ENCODE peak calls at places on chromosomes 12 and 14, in five cellular contexts. C, Z, P, B and G are unnamed samples.

GRCh38 chr14:72610831-72611200 is 283.1 kb downstream of the DPF3 start:
- DNase-seq in B (peak; percentile 45), Z (no peak), C (no peak), P (no peak), G (peak; percentile 41)

GRCh38 chr12:31875609-31875964 is 83.6 kb upstream of the RESF1 start:
- DNase-seq in P (no peak), Z (no peak), B (no peak), C (no peak), G (no peak)

GRCh38 chr14:97642631-97643030 is 845.4 kb downstream of the VRK1 start:
- DNase-seq in P (no peak), Z (no peak), B (no peak), C (no peak), G (no peak)

GRCh38 chr14:59246566-59246965 is 58.1 kb downstream of the DAAM1 start:
- DNase-seq in Z (no peak), P (no peak), C (peak; percentile 67), B (no peak), G (peak; percentile 56)

GRCh38 chr14:101917413-101918124 is 46.8 kb upstream of the DYNC1H1 start:
- DNase-seq in P (peak; percentile 48), Z (no peak), C (no peak), B (no peak), G (no peak)

GRCh38 chr12:121751034-121751433 is 38.5 kb downstream of the TMEM120B start:
- DNase-seq in Z (no peak), B (no peak), P (no peak), C (no peak), G (no peak)

GRCh38 chr12:52969828-52970569 is 21.1 kb downstream of the KRT18 start:
- DNase-seq in P (no peak), C (no peak), B (no peak), Z (no peak), G (no peak)

GRCh38 chr14:102930753-102931579 is 8.5 kb downstream of the AMN start:
- DNase-seq in C (peak; percentile 42), Z (no peak), P (no peak), B (peak; percentile 23), G (peak; percentile 41)

GRCh38 chr12:91138337-91138905 is 27.1 kb upstream of the LUM start:
- DNase-seq in Z (no peak), P (no peak), B (peak; percentile 40), C (no peak), G (peak; percentile 26)

GRCh38 chr12:84497819-84498218 is 414.8 kb downstream of the SLC6A15 start:
- DNase-seq in P (no peak), C (no peak), Z (no peak), B (no peak), G (peak; percentile 9)

GRCh38 chr12:49807991-49808580 is 20.1 kb downstream of the NCKAP5L start:
- DNase-seq in C (no peak), P (no peak), Z (no peak), B (no peak), G (no peak)

GRCh38 chr14:94394594-94395305 is 6.3 kb upstream of the SERPINA1 start:
- DNase-seq in Z (peak; percentile 23), P (no peak), C (peak; percentile 73), B (peak; percentile 75), G (peak; percentile 92)

GRCh38 chr14:89137514-89138163 is 279.4 kb downstream of the FOXN3 start:
- DNase-seq in P (no peak), B (peak; percentile 95), C (peak; percentile 96), Z (no peak), G (peak; percentile 98)

GRCh38 chr14:63045612-63046320 is 508 bp upstream of the KCNH5 start:
- DNase-seq in Z (no peak), C (peak; percentile 35), B (peak; percentile 1), P (peak; percentile 79), G (peak; percentile 36)

GRCh38 chr12:116142936-116143882 is 134.3 kb downstream of the MED13L start:
- DNase-seq in B (peak; percentile 75), C (peak; percentile 88), Z (no peak), P (no peak), G (peak; percentile 83)

GRCh38 chr12:122499991-122500684 is 594 bp downstream of the ZCCHC8 start:
- DNase-seq in B (peak; percentile 65), C (peak; percentile 77), Z (peak; percentile 42), P (peak; percentile 63), G (peak; percentile 86)

GRCh38 chr14:24678801-24679247 is 44.8 kb upstream of the GZMB start:
- DNase-seq in B (peak; percentile 88), C (peak; percentile 92), Z (peak; percentile 77), P (peak; percentile 69), G (peak; percentile 88)